ENCODE peak calls at places on chromosomes 16 and 17, in four cellular contexts. T, N, V and U are unnamed samples.

GRCh38 chr16:19860146-19861030 is 24.3 kb downstream of the GPRC5B start:
- DNase-seq in V (no peak), N (no peak), T (no peak), U (no peak)

GRCh38 chr17:78497115-78497540 is 80.1 kb downstream of the DNAH17 start:
- DNase-seq in T (peak), N (peak), V (peak), U (peak)

GRCh38 chr16:35752773-35753558 is 2293.6 kb downstream of the TP53TG3F start:
- DNase-seq in V (no peak), N (no peak), T (no peak), U (no peak)

GRCh38 chr16:28289106-28289505 is 3.2 kb upstream of the SBK1 start:
- DNase-seq in N (no peak), T (no peak), V (no peak), U (no peak)

GRCh38 chr16:61780161-61780560 is 256.1 kb downstream of the CDH8 start:
- DNase-seq in T (no peak), V (no peak), N (no peak), U (no peak)

GRCh38 chr17:17051380-17051779 is 9.1 kb downstream of the MPRIP start:
- DNase-seq in N (no peak), T (peak), V (no peak), U (no peak)

GRCh38 chr16:75252946-75253911 is 1.8 kb upstream of the BCAR1 start:
- DNase-seq in V (no peak), T (peak), N (no peak), U (no peak)

GRCh38 chr16:85524630-85525463 is 88.3 kb upstream of the GSE1 start:
- DNase-seq in N (no peak), V (no peak), T (no peak), U (peak)

GRCh38 chr17:27384261-27384701 is 72.0 kb upstream of the KSR1 start:
- DNase-seq in N (peak), V (no peak), T (no peak), U (no peak)

GRCh38 chr16:27217256-27217655 is 13.9 kb downstream of the KDM8 start:
- DNase-seq in V (peak), T (peak), N (peak), U (no peak)

GRCh38 chr17:33381201-33381600 is 88.1 kb upstream of the ASIC2 start:
- DNase-seq in T (peak), V (no peak), N (no peak), U (no peak)

GRCh38 chr16:88309905-88310259 is 72.9 kb upstream of the ZNF469 start:
- DNase-seq in V (no peak), N (no peak), T (peak), U (no peak)

GRCh38 chr17:60229189-60229802 is 79.5 kb downstream of the CA4 start:
- DNase-seq in N (no peak), V (peak), T (no peak), U (no peak)

GRCh38 chr17:81409190-81409935 is 14.1 kb downstream of the BAHCC1 start:
- DNase-seq in V (peak), T (peak), N (no peak), U (no peak)

GRCh38 chr16:83803811-83804210 is 4.0 kb upstream of the HSBP1 start:
- DNase-seq in T (no peak), V (no peak), N (no peak), U (no peak)

GRCh38 chr16:29007865-29008593 is 23.2 kb downstream of the LAT start:
- DNase-seq in N (no peak), V (peak), T (no peak), U (no peak)

GRCh38 chr17:4604111-4604644 is 19.8 kb downstream of the SMTNL2 start:
- DNase-seq in N (no peak), V (peak), T (no peak), U (no peak)

GRCh38 chr16:10741844-10742243 is 1.8 kb upstream of the NUBP1 start:
- DNase-seq in T (no peak), V (peak), N (no peak), U (no peak)

GRCh38 chr17:2871720-2872119 is 75.5 kb downstream of the RAP1GAP2 start:
- DNase-seq in V (no peak), N (no peak), T (no peak), U (no peak)

GRCh38 chr17:57629886-57630285 is 115.2 kb downstream of the CCDC182 start:
- DNase-seq in N (no peak), T (no peak), V (no peak), U (no peak)

GRCh38 chr16:28843766-28844165 is 2.4 kb downstream of the TUFM start:
- DNase-seq in T (no peak), V (no peak), N (no peak), U (no peak)

GRCh38 chr17:4453821-4454591 is 20.3 kb downstream of the SPNS3 start:
- DNase-seq in N (no peak), T (no peak), V (no peak), U (peak)

GRCh38 chr17:81043725-81044427 is 8.9 kb downstream of the BAIAP2 start:
- DNase-seq in V (no peak), N (peak), T (peak), U (peak)

GRCh38 chr17:67628580-67629013 is 89.1 kb upstream of the NOL11 start:
- DNase-seq in T (peak), V (peak), N (no peak), U (peak)

GRCh38 chr17:56395787-56396186 is 197.7 kb upstream of the NOG start:
- DNase-seq in N (no peak), T (no peak), V (no peak), U (no peak)

GRCh38 chr17:39632153-39632941 is 4.6 kb upstream of the STARD3 start:
- DNase-seq in N (no peak), V (no peak), T (no peak), U (no peak)

GRCh38 chr17:266701-267656 is 85.5 kb upstream of the DOC2B start:
- DNase-seq in T (no peak), N (no peak), V (no peak), U (no peak)

GRCh38 chr16:49631521-49632041 is 224.3 kb downstream of the ZNF423 start:
- DNase-seq in N (no peak), T (no peak), V (no peak), U (no peak)

GRCh38 chr16:86060381-86061317 is 161.7 kb downstream of the IRF8 start:
- DNase-seq in V (no peak), N (no peak), T (no peak), U (no peak)

GRCh38 chr16:1723450-1724147 is 17.6 kb downstream of the MAPK8IP3 start:
- DNase-seq in V (peak), N (peak), T (peak), U (peak)

GRCh38 chr17:76076765-76077581 is 2.0 kb upstream of the ZACN start:
- DNase-seq in T (peak), V (no peak), N (no peak), U (no peak)

GRCh38 chr16:49846800-49847199 is 9.1 kb downstream of the ZNF423 start:
- DNase-seq in V (no peak), T (no peak), N (no peak), U (no peak)

GRCh38 chr16:19657831-19658230 is 60.2 kb downstream of the KNOP1 start:
- DNase-seq in N (no peak), T (no peak), V (no peak), U (no peak)

GRCh38 chr16:72012607-72013006 is 4.1 kb downstream of the DHODH start:
- DNase-seq in T (no peak), N (no peak), V (peak), U (no peak)

GRCh38 chr16:29316673-29317237 is 89.8 kb downstream of the NPIPB11 start:
- DNase-seq in T (no peak), N (no peak), V (no peak), U (no peak)

GRCh38 chr16:74607967-74608356 is 1.0 kb upstream of the GLG1 start:
- DNase-seq in T (peak), V (peak), N (no peak), U (no peak)

GRCh38 chr16:83842755-83843507 is 35.2 kb downstream of the HSBP1 start:
- DNase-seq in T (no peak), N (no peak), V (no peak), U (no peak)

GRCh38 chr16:4477966-4478365 is 1.8 kb downstream of the HMOX2 start:
- DNase-seq in T (no peak), N (no peak), V (no peak), U (no peak)

GRCh38 chr16:4475880-4476790 is at the start of gene HMOX2:
- DNase-seq in V (peak), N (peak), T (peak), U (peak)

GRCh38 chr16:4471869-4472268 is 2.6 kb downstream of the NMRAL1 start:
- DNase-seq in T (no peak), N (no peak), V (no peak), U (no peak)

GRCh38 chr16:4472880-4473279 is 1.5 kb downstream of the NMRAL1 start:
- DNase-seq in N (no peak), V (no peak), T (no peak), U (peak)

DNA sequence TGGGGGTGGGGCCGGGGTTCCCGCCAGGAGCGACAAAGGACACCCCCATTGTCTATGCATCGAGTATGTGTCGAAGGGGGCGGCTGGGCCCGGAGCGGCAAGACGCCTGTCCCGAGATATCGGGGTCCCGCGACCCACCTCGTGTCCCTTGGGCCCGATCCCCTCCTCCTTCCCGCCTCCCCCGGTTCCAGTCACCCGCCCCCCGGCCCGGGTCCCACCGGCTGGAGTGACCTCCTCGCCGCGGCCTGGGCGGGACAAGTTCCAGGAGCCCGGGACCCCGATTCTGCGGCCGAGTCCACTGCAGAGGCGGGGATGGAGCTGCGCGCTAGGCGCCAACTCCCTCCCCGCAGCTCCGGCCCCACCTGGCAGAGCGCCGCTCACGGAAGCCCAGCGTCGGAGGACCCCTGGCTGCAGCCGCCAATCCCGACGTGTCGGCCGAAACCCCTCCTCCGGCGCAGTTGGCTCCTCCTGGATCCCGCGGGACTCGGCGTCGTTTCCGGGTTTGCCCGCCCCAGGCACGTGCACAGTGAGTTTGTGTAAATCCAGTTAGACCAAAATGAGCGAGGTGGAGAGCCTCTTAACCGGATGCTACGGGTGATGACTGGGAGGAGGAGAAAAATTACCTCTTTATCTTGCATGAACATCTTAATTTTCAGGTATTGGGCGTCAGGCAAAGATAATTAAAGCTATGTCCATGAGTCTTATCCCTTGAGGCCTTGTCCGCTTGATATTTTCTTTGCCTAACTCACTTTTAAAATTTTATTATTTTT is at the start of gene NMRAL1:
- DNase-seq in T (peak), V (peak), N (peak), U (peak)
- TF ChIP-seq HMGXB4 in T (peak), V (no peak), N (no peak), U (peak)

GRCh38 chr17:65588194-65588808 is 26.9 kb upstream of the AXIN2 start:
- DNase-seq in N (peak), T (no peak), V (no peak), U (peak)

GRCh38 chr17:65587602-65588193 is 26.2 kb upstream of the AXIN2 start:
- DNase-seq in N (no peak), V (no peak), T (no peak), U (no peak)

GRCh38 chr17:65586899-65587298 is 25.5 kb upstream of the AXIN2 start:
- DNase-seq in V (no peak), T (no peak), N (no peak), U (no peak)

GRCh38 chr17:65583921-65584603 is 22.6 kb upstream of the AXIN2 start:
- DNase-seq in T (no peak), V (no peak), N (no peak), U (peak)

GRCh38 chr17:65584604-65585521 is 23.4 kb upstream of the AXIN2 start:
- DNase-seq in V (no peak), T (no peak), N (no peak), U (peak)
- TF ChIP-seq ESRRA in V (no peak), T (no peak), N (no peak), U (peak)

GRCh38 chr17:79809530-79810137 is 12.8 kb upstream of the CBX8 start:
- DNase-seq in V (no peak), N (no peak), T (no peak), U (no peak)

GRCh38 chr17:79811036-79811887 is 14.4 kb upstream of the CBX8 start:
- DNase-seq in N (peak), V (peak), T (no peak), U (peak)

GRCh38 chr17:79806863-79807720 is 10.2 kb upstream of the CBX8 start:
- DNase-seq in N (no peak), V (no peak), T (no peak), U (no peak)

GRCh38 chr17:79810138-79811027 is 13.5 kb upstream of the CBX8 start:
- DNase-seq in N (peak), T (peak), V (peak), U (peak)

GRCh38 chr17:79808763-79809529 is 12.1 kb upstream of the CBX8 start:
- DNase-seq in T (no peak), N (peak), V (peak), U (peak)
- TF ChIP-seq HMGXB4 in T (no peak), N (no peak), V (no peak), U (no peak)

GRCh38 chr16:12767897-12768296 is 35.8 kb downstream of the CPPED1 start:
- DNase-seq in T (no peak), V (peak), N (no peak), U (no peak)

GRCh38 chr16:12766853-12767252 is 36.8 kb downstream of the CPPED1 start:
- DNase-seq in T (no peak), N (no peak), V (peak), U (no peak)

GRCh38 chr16:12760819-12761611 is 42.7 kb downstream of the CPPED1 start:
- DNase-seq in N (no peak), V (no peak), T (no peak), U (no peak)

GRCh38 chr16:12764813-12765212 is 38.9 kb downstream of the CPPED1 start:
- DNase-seq in N (no peak), T (no peak), V (no peak), U (no peak)

DNA sequence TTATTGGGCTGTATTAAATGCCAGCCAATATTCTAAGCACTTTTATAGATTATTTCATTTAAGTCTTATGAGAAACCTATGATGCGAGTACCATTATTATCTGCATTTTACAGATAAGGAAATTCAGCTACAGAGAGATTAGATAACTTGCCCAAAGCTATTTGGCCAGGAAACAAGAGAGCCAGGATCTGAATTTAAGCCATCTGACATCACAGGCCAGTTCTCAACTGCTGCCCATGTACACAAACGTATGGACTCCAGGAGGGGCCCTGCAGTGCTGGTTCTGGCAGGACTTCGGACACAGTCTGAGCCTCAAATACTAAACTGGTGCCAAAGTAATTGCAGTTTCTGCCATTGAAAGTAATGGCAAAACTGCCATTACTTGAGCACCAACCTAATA is 40.2 kb downstream of the CPPED1 start:
- DNase-seq in T (no peak), N (no peak), V (no peak), U (peak)
- TF ChIP-seq ESRRA in T (no peak), N (no peak), V (no peak), U (no peak)

GRCh38 chr17:50130778-50131317 is 888 bp upstream of the SAMD14 start:
- DNase-seq in N (no peak), V (no peak), T (no peak), U (peak)

GRCh38 chr17:50129946-50130777 is at the start of gene SAMD14:
- DNase-seq in T (no peak), V (peak), N (peak), U (no peak)

GRCh38 chr17:50128441-50129302 is 1.3 kb downstream of the SAMD14 start:
- DNase-seq in N (no peak), T (peak), V (no peak), U (no peak)

GRCh38 chr17:50127661-50128361 is 2.1 kb downstream of the SAMD14 start:
- DNase-seq in N (no peak), V (peak), T (no peak), U (no peak)

GRCh38 chr17:50129303-50129945 is 536 bp downstream of the SAMD14 start:
- DNase-seq in V (no peak), N (no peak), T (no peak), U (no peak)
- TF ChIP-seq HMGXB4 in V (no peak), N (no peak), T (no peak), U (no peak)

GRCh38 chr16:81703177-81704155 is 75.6 kb upstream of the PLCG2 start:
- DNase-seq in T (no peak), N (peak), V (peak), U (no peak)
- TF ChIP-seq ESRRA in T (no peak), N (no peak), V (no peak), U (no peak)

DNA sequence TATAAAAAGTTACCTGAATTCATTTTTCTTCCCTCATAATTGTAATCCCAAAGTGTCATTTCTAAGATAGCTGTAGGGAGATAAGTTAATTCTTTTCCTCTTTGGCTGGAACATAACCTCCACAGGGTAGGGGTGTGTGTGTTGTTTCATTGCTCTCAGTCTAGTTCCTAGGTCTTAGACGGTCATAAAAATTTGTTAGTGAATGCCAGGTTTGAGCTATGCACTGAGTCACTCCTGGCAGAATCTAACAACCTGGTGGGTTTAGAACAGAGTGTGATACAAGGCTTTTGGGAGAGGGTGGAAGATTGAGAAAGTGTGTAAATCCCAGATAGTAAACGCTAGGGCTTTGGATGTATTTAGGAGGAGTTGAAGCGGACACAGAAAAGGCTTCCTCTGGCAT is 894 bp upstream of the PHKG2 start:
- DNase-seq in T (no peak), V (no peak), N (no peak), U (no peak)
- TF ChIP-seq HMGXB4 in T (no peak), V (no peak), N (no peak), U (no peak)